ENCODE peak calls at places on chromosomes 5 and 9, in seven cellular contexts. O, I, Y, C, G, U and H are unnamed samples.

GRCh38 chr9:106074006-106074405 is 379.7 kb downstream of the TMEM38B start:
- DNase-seq in C (no peak), Y (no peak), G (no peak), O (no peak), I (no peak), U (no peak), H (no peak)

GRCh38 chr9:109286981-109287380 is 33.9 kb downstream of the EPB41L4B start:
- DNase-seq in U (no peak), G (no peak), O (no peak), C (no peak), I (peak), Y (no peak), H (no peak)

GRCh38 chr9:123358181-123358894 is 2.3 kb downstream of the CRB2 start:
- DNase-seq in U (peak), I (no peak), G (no peak), Y (no peak), O (no peak), C (no peak), H (no peak)

GRCh38 chr5:91072891-91073290 is 310.2 kb downstream of the ARRDC3 start:
- DNase-seq in I (peak), Y (peak), U (no peak), G (no peak), O (no peak), C (no peak), H (no peak)

GRCh38 chr9:105432247-105432857 is 15.5 kb upstream of the FSD1L start:
- DNase-seq in C (no peak), Y (no peak), I (no peak), U (no peak), G (no peak), O (no peak), H (no peak)

GRCh38 chr5:72151169-72151568 is 43.9 kb downstream of the MAP1B start:
- DNase-seq in Y (no peak), C (no peak), I (no peak), U (no peak), O (no peak), G (no peak), H (no peak)

GRCh38 chr9:123319541-123320339 is 36.3 kb upstream of the CRB2 start:
- DNase-seq in I (no peak), U (no peak), C (no peak), Y (no peak), O (no peak), G (no peak), H (no peak)

GRCh38 chr9:133168432-133168831 is 4.7 kb upstream of the GBGT1 start:
- DNase-seq in I (peak), C (no peak), U (no peak), O (no peak), G (no peak), Y (no peak), H (peak)

GRCh38 chr9:127904888-127905728 is 5.7 kb upstream of the ST6GALNAC6 start:
- DNase-seq in I (no peak), U (no peak), C (no peak), Y (no peak), O (no peak), G (no peak), H (no peak)

GRCh38 chr9:88280816-88281382 is 107.3 kb upstream of the SPIN1 start:
- DNase-seq in O (no peak), U (peak), Y (no peak), C (peak), I (no peak), G (no peak), H (peak)

GRCh38 chr5:82641362-82641988 is 363.3 kb upstream of the RPS23 start:
- DNase-seq in G (peak), O (peak), U (peak), Y (peak), C (no peak), I (peak), H (peak)

GRCh38 chr5:133943475-133943817 is 25.0 kb downstream of the C5orf15 start:
- DNase-seq in O (no peak), G (no peak), U (no peak), C (peak), I (no peak), Y (no peak), H (no peak)

GRCh38 chr5:38234737-38235136 is 23.6 kb upstream of the EGFLAM start:
- DNase-seq in G (no peak), I (no peak), Y (no peak), O (no peak), U (no peak), C (no peak), H (no peak)

GRCh38 chr5:35183243-35183955 is 46.9 kb downstream of the PRLR start:
- DNase-seq in O (peak), C (no peak), Y (peak), I (peak), G (no peak), U (no peak), H (peak)

GRCh38 chr9:131296452-131296851 is 6.9 kb downstream of the PLPP7 start:
- DNase-seq in C (no peak), O (no peak), G (no peak), U (no peak), I (no peak), Y (no peak), H (no peak)

GRCh38 chr9:114259800-114260523 is 62.9 kb upstream of the ORM1 start:
- DNase-seq in G (no peak), Y (no peak), U (no peak), O (no peak), I (no peak), C (no peak), H (no peak)

GRCh38 chr9:92715488-92716231 is 45.7 kb upstream of the IPPK start:
- DNase-seq in O (no peak), U (no peak), C (no peak), I (no peak), G (no peak), Y (no peak), H (no peak)

GRCh38 chr5:151432210-151432609 is 15.2 kb upstream of the SLC36A1 start:
- DNase-seq in U (no peak), O (no peak), I (no peak), C (no peak), G (no peak), Y (no peak), H (no peak)

GRCh38 chr9:93081081-93081529 is 14.9 kb upstream of the CARD19 start:
- DNase-seq in O (no peak), C (peak), Y (no peak), U (no peak), G (no peak), I (no peak), H (no peak)

GRCh38 chr9:14480561-14480960 is 166.6 kb upstream of the NFIB start:
- DNase-seq in I (no peak), Y (no peak), O (no peak), G (no peak), C (no peak), U (no peak), H (no peak)

GRCh38 chr5:133611357-133612020 is 852 bp downstream of the FSTL4 start:
- DNase-seq in U (no peak), G (no peak), O (no peak), Y (no peak), I (no peak), C (no peak), H (peak)

GRCh38 chr5:144315994-144316634 is 145.4 kb downstream of the KCTD16 start:
- DNase-seq in Y (no peak), U (no peak), G (no peak), I (no peak), O (no peak), C (no peak), H (no peak)

GRCh38 chr5:126366199-126366560 is 57.0 kb upstream of the GRAMD2B start:
- DNase-seq in C (no peak), O (no peak), I (no peak), G (no peak), Y (no peak), U (no peak), H (no peak)

GRCh38 chr9:4596165-4596922 is 65.8 kb upstream of the PLPP6 start:
- DNase-seq in U (no peak), O (no peak), G (no peak), C (no peak), I (no peak), Y (no peak), H (no peak)

GRCh38 chr9:79129865-79130480 is 441.8 kb upstream of the TLE4 start:
- DNase-seq in U (peak), C (no peak), I (peak), Y (peak), G (no peak), O (peak), H (peak)

GRCh38 chr5:151239237-151239861 is 13.6 kb upstream of the GM2A start:
- DNase-seq in I (peak), C (peak), U (no peak), Y (peak), O (peak), G (no peak), H (peak)